ENCODE peak calls at places on chromosomes 13 and 19, in seven cellular contexts. M is WERI-Rb-1, J is GM23248, Q is IMR-90, A is tibial artery, C is neural progenitor cell, B is ovary. E is an unnamed sample.

GRCh38 chr19:29753190-29753933 is 38.3 kb upstream of the C19orf12 start:
- DNase-seq in M (no peak), J (no peak), Q (no peak), A (no peak), C (no peak), B (no peak), E (no peak)

GRCh38 chr19:45356760-45357444 is 13.5 kb downstream of the ERCC2 start:
- DNase-seq in M (no peak), J (no peak), Q (no peak), A (no peak), C (no peak), B (no peak), E (no peak)

GRCh38 chr13:30567072-30567471 is 50.6 kb upstream of the USPL1 start:
- DNase-seq in M (no peak), J (no peak), Q (no peak), A (no peak), C (no peak), B (no peak), E (no peak)

GRCh38 chr13:68304287-68304893 is 1074.3 kb upstream of the PCDH9 start:
- DNase-seq in M (peak; percentile 6), J (peak; percentile 1), Q (no peak), A (no peak), C (peak; percentile 35), B (no peak), E (no peak)

GRCh38 chr13:101490400-101491015 is 38.0 kb downstream of the ITGBL1 start:
- DNase-seq in M (peak; percentile 84), J (peak; percentile 57), Q (no peak), A (no peak), C (peak; percentile 34), B (no peak), E (no peak)

GRCh38 chr19:40284251-40284500 is 969 bp downstream of the AKT2 start:
- DNase-seq in M (no peak), J (no peak), Q (no peak), A (no peak), C (no peak), B (no peak), E (no peak)

GRCh38 chr19:13621413-13621812 is 115.1 kb upstream of the CACNA1A start:
- DNase-seq in M (no peak), J (peak; percentile 99), Q (peak; percentile 96), A (no peak), C (no peak), B (no peak), E (no peak)

GRCh38 chr19:19388568-19389555 is 16.6 kb upstream of the GATAD2A start:
- DNase-seq in M (no peak), J (no peak), Q (no peak), A (no peak), C (no peak), B (no peak), E (no peak)

GRCh38 chr19:18465964-18466339 is 28.0 kb upstream of the ISYNA1 start:
- DNase-seq in M (no peak), J (no peak), Q (no peak), A (no peak), C (no peak), B (no peak), E (peak; percentile 29)

GRCh38 chr13:41026806-41027205 is 7.7 kb upstream of the ELF1 start:
- DNase-seq in M (no peak), J (no peak), Q (no peak), A (no peak), C (no peak), B (no peak), E (no peak)

GRCh38 chr19:46076031-46076880 is 35.5 kb upstream of the IGFL4 start:
- DNase-seq in M (no peak), J (no peak), Q (no peak), A (no peak), C (no peak), B (no peak), E (no peak)

GRCh38 chr13:80726895-80727294 is 386.0 kb upstream of the SPRY2 start:
- DNase-seq in M (no peak), J (no peak), Q (no peak), A (no peak), C (no peak), B (no peak), E (no peak)

GRCh38 chr19:15246198-15246481 is 13.9 kb upstream of the EPHX3 start:
- DNase-seq in M (no peak), J (no peak), Q (no peak), A (no peak), C (no peak), B (no peak), E (no peak)

GRCh38 chr13:34035676-34036325 is 217.9 kb downstream of the RFC3 start:
- DNase-seq in M (no peak), J (peak; percentile 63), Q (no peak), A (no peak), C (no peak), B (no peak), E (no peak)

GRCh38 chr13:52723181-52723580 is 16.4 kb downstream of the CNMD start:
- DNase-seq in M (no peak), J (no peak), Q (no peak), A (no peak), C (no peak), B (no peak), E (no peak)

GRCh38 chr19:18789883-18790565 is 1.1 kb downstream of the COMP start:
- DNase-seq in M (peak; percentile 81), J (peak; percentile 59), Q (no peak), A (peak; percentile 81), C (peak; percentile 87), B (no peak), E (peak; percentile 63)

GRCh38 chr19:34481861-34482379 is 362 bp downstream of the WTIP start:
- DNase-seq in M (no peak), J (peak; percentile 87), Q (no peak), A (no peak), C (no peak), B (peak; percentile 63), E (no peak)

GRCh38 chr19:2701361-2702169 is 929 bp downstream of the GNG7 start:
- DNase-seq in M (no peak), J (no peak), Q (no peak), A (no peak), C (no peak), B (no peak), E (no peak)
- H3K4me3 ChIP-seq in M (no peak overlapping the region), J (no peak overlapping the region), Q (no peak overlapping the region), A (peak overlapping the region; percentile 47), C (peak overlapping the region; percentile 99), B (peak overlapping the region; percentile 65), E (peak overlapping the region; percentile 20)

GRCh38 chr13:95559100-95559499 is 6.6 kb downstream of the CLDN10 start:
- DNase-seq in M (no peak), J (no peak), Q (no peak), A (no peak), C (no peak), B (no peak), E (no peak)

GRCh38 chr13:95553271-95553588 is 710 bp downstream of the CLDN10 start:
- DNase-seq in M (no peak), J (no peak), Q (no peak), A (no peak), C (peak; percentile 41), B (no peak), E (no peak)

GRCh38 chr13:95553614-95554385 is 1.3 kb downstream of the CLDN10 start:
- DNase-seq in M (no peak), J (no peak), Q (no peak), A (no peak), C (peak; percentile 55), B (no peak), E (no peak)

GRCh38 chr13:95560387-95560786 is 7.9 kb downstream of the CLDN10 start:
- DNase-seq in M (no peak), J (no peak), Q (no peak), A (no peak), C (no peak), B (no peak), E (no peak)

DNA sequence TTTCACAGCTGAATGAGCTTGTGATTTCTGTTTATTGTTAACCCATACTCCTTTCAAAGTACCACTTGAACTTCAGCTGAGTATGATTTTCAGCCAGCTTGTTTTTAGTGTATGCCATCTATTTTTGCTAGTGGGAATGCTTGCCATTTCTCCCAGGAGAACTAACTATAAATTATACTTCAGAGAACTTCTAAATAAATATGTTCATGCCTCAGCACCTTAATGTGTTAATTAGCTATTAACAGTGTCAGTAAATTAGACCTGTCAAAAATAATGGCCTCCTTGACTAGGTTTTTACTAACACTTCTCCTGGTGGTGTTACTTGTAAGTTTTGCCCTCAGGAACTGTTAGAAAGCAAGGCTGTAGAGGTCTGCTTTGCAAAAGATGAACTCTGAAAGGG is 4.5 kb downstream of the CLDN10 start:
- DNase-seq in M (no peak), J (no peak), Q (no peak), A (no peak), C (no peak), B (no peak), E (no peak)
- H3K27ac ChIP-seq in M (no peak overlapping the region), J (no peak overlapping the region), Q (no peak overlapping the region), A (no peak overlapping the region), C (no peak overlapping the region), B (no peak overlapping the region), E (no peak overlapping the region)

GRCh38 chr19:1069009-1069779 is 2.2 kb downstream of the ARHGAP45 start:
- DNase-seq in M (no peak), J (no peak), Q (no peak), A (peak; percentile 76), C (no peak), B (no peak), E (peak; percentile 73)

GRCh38 chr19:1066748-1067340 is at the start of gene ARHGAP45:
- DNase-seq in M (peak; percentile 54), J (peak; percentile 63), Q (no peak), A (no peak), C (peak; percentile 52), B (no peak), E (peak; percentile 71)

GRCh38 chr19:1066251-1066747 is 668 bp upstream of the ARHGAP45 start:
- DNase-seq in M (no peak), J (no peak), Q (no peak), A (no peak), C (peak; percentile 44), B (no peak), E (no peak)

GRCh38 chr19:1068111-1069001 is 1.4 kb downstream of the ARHGAP45 start:
- DNase-seq in M (no peak), J (no peak), Q (no peak), A (peak; percentile 47), C (no peak), B (no peak), E (peak; percentile 77)

DNA sequence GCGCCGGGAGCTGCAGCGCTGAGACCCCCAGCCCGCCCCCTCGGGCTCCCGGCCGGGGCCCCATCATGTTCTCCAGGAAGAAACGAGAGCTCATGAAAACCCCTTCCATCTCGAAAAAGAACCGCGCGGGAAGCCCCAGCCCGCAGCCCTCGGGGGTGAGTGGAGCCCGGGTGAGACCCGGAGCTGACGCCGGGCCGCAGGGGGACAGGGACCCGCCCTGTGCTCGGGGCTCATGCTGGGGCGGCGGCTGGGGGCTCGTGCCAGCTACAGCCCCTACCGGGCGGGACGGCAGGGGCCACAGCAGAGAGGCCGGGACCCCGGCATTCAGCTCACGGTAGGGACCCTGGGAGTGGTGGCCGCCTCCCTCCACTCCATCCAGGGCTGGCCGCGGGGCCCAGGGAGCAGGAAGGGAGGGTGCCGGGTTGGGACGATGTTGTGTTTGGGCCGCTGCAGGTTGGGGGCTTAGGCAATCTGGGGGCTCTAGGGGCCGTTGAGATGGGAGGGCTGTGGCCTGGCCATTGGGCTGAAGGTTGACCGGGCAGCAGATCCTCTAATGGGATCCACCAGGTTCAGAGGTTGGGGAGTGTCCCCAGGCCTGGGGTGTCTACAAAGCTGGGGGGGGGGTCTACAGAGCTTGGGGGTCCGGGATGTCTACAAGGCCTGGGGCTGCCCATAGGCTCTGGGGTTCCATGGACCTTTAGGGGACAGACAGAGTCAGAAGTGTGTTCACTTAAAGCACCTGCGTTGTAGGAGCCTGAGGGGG is 555 bp downstream of the ARHGAP45 start:
- DNase-seq in M (no peak), J (no peak), Q (no peak), A (no peak), C (no peak), B (no peak), E (no peak)
- H3K4me3 ChIP-seq in M (peak overlapping the region; percentile 63), J (peak overlapping the region; percentile 59), Q (peak overlapping the region; percentile 38), A (peak overlapping the region; percentile 37), C (peak overlapping the region; percentile 48), B (peak overlapping the region; percentile 12), E (peak overlapping the region; percentile 47)

GRCh38 chr13:113535381-113535781 is 44.9 kb upstream of the DCUN1D2 start:
- DNase-seq in M (no peak), J (no peak), Q (no peak), A (no peak), C (no peak), B (no peak), E (no peak)
- H3K27ac ChIP-seq in M (no peak overlapping the region), J (no peak overlapping the region), Q (no peak overlapping the region), A (no peak overlapping the region), C (no peak overlapping the region), B (no peak overlapping the region), E (no peak overlapping the region)